ENCODE peak calls at places on chromosomes 16 and 17, in five cellular contexts. One of them, this sample, is unnamed.

GRCh38 chr17:13776027-13776551 is 174.4 kb upstream of the HS3ST3A1 start:
- DNase-seq in OCI-M1: no peak
- DNase-seq in amygdala: no peak
- DNase-seq in ACHN: no peak
- DNase-seq in stimulated activated CD4-positive, alpha-beta T cell treated with anti-CD3 and anti-CD28 coated beads, Interleukin-4, amount 100 ng/mL, for 1 hour: no peak
- DNase-seq in this sample: no peak

GRCh38 chr17:82815354-82815753 is 24.5 kb downstream of the ZNF750 start:
- DNase-seq in OCI-M1: no peak
- DNase-seq in amygdala: no peak
- DNase-seq in ACHN: no peak
- DNase-seq in stimulated activated CD4-positive, alpha-beta T cell treated with anti-CD3 and anti-CD28 coated beads, Interleukin-4, amount 100 ng/mL, for 1 hour: no peak
- DNase-seq in this sample: no peak

GRCh38 chr16:71626018-71626857 is at the start of gene MARVELD3:
- DNase-seq in OCI-M1: no peak
- DNase-seq in amygdala: no peak
- DNase-seq in ACHN: no peak
- DNase-seq in stimulated activated CD4-positive, alpha-beta T cell treated with anti-CD3 and anti-CD28 coated beads, Interleukin-4, amount 100 ng/mL, for 1 hour: peak
- DNase-seq in this sample: no peak

GRCh38 chr16:50665128-50665878 is 15.8 kb downstream of the SNX20 start:
- DNase-seq in OCI-M1: peak
- DNase-seq in amygdala: peak
- DNase-seq in ACHN: peak
- DNase-seq in stimulated activated CD4-positive, alpha-beta T cell treated with anti-CD3 and anti-CD28 coated beads, Interleukin-4, amount 100 ng/mL, for 1 hour: peak
- DNase-seq in this sample: peak

GRCh38 chr17:78661092-78661770 is 84.0 kb upstream of the DNAH17 start:
- DNase-seq in OCI-M1: no peak
- DNase-seq in amygdala: no peak
- DNase-seq in ACHN: peak
- DNase-seq in stimulated activated CD4-positive, alpha-beta T cell treated with anti-CD3 and anti-CD28 coated beads, Interleukin-4, amount 100 ng/mL, for 1 hour: no peak
- DNase-seq in this sample: peak

GRCh38 chr17:43545383-43545632 is 832 bp downstream of the ETV4 start:
- DNase-seq in OCI-M1: no peak
- DNase-seq in amygdala: no peak
- DNase-seq in ACHN: no peak
- DNase-seq in stimulated activated CD4-positive, alpha-beta T cell treated with anti-CD3 and anti-CD28 coated beads, Interleukin-4, amount 100 ng/mL, for 1 hour: peak
- DNase-seq in this sample: no peak

GRCh38 chr17:82674656-82675475 is 23.6 kb downstream of the RAB40B start:
- DNase-seq in OCI-M1: no peak
- DNase-seq in amygdala: peak
- DNase-seq in ACHN: no peak
- DNase-seq in stimulated activated CD4-positive, alpha-beta T cell treated with anti-CD3 and anti-CD28 coated beads, Interleukin-4, amount 100 ng/mL, for 1 hour: no peak
- DNase-seq in this sample: no peak

GRCh38 chr17:35774499-35774898 is 13.8 kb downstream of the C17orf50 start:
- DNase-seq in OCI-M1: no peak
- DNase-seq in amygdala: peak
- DNase-seq in ACHN: no peak
- DNase-seq in stimulated activated CD4-positive, alpha-beta T cell treated with anti-CD3 and anti-CD28 coated beads, Interleukin-4, amount 100 ng/mL, for 1 hour: no peak
- DNase-seq in this sample: no peak

GRCh38 chr17:45705123-45706009 is 78.8 kb upstream of the CRHR1 start:
- DNase-seq in OCI-M1: no peak
- DNase-seq in amygdala: no peak
- DNase-seq in ACHN: peak
- DNase-seq in stimulated activated CD4-positive, alpha-beta T cell treated with anti-CD3 and anti-CD28 coated beads, Interleukin-4, amount 100 ng/mL, for 1 hour: no peak
- DNase-seq in this sample: peak

GRCh38 chr16:50771366-50771765 is 29.5 kb downstream of the CYLD start:
- DNase-seq in OCI-M1: no peak
- DNase-seq in amygdala: no peak
- DNase-seq in ACHN: no peak
- DNase-seq in stimulated activated CD4-positive, alpha-beta T cell treated with anti-CD3 and anti-CD28 coated beads, Interleukin-4, amount 100 ng/mL, for 1 hour: no peak
- DNase-seq in this sample: no peak

GRCh38 chr16:89999831-90000574 is 19.3 kb downstream of the DBNDD1 start:
- DNase-seq in OCI-M1: no peak
- DNase-seq in amygdala: no peak
- DNase-seq in ACHN: no peak
- DNase-seq in stimulated activated CD4-positive, alpha-beta T cell treated with anti-CD3 and anti-CD28 coated beads, Interleukin-4, amount 100 ng/mL, for 1 hour: no peak
- DNase-seq in this sample: no peak

GRCh38 chr16:3949287-3949686 is 68.8 kb upstream of the CREBBP start:
- DNase-seq in OCI-M1: no peak
- DNase-seq in amygdala: no peak
- DNase-seq in ACHN: no peak
- DNase-seq in stimulated activated CD4-positive, alpha-beta T cell treated with anti-CD3 and anti-CD28 coated beads, Interleukin-4, amount 100 ng/mL, for 1 hour: no peak
- DNase-seq in this sample: no peak

This sample was measured in RCC 7860.